ENCODE peak calls at places on chromosomes 6 and 20, in four cellular contexts. R is IMR-90, M is AG04450, F is BE2C. V is an unnamed sample.
A peak's percentile ranks its signal among the peaks of the same experiment; 100 is the strongest.

GRCh38 chr6:624979-625378 is 31.9 kb downstream of the HUS1B start:
- DNase-seq in R (peak; percentile 51), M (peak; percentile 15), F (no peak), V (peak; percentile 40)

GRCh38 chr6:34146801-34147592 is 1.1 kb upstream of the GRM4 start:
- DNase-seq in R (peak; percentile 7), M (no peak), F (no peak), V (peak; percentile 18)

GRCh38 chr6:170186006-170186908 is 104.6 kb downstream of the DLL1 start:
- DNase-seq in R (no peak), M (no peak), F (no peak), V (no peak)

GRCh38 chr6:166046232-166046631 is 121.4 kb downstream of the TBXT start:
- DNase-seq in R (peak; percentile 96), M (peak; percentile 95), F (no peak), V (peak; percentile 96)

GRCh38 chr20:43220612-43221011 is 30.9 kb upstream of the PTPRT start:
- DNase-seq in R (peak; percentile 3), M (no peak), F (no peak), V (no peak)

GRCh38 chr6:164010446-164011071 is 596.0 kb downstream of the QKI start:
- DNase-seq in R (no peak), M (no peak), F (no peak), V (no peak)

GRCh38 chr6:139027620-139028182 is 844 bp upstream of the ABRACL start:
- DNase-seq in R (peak; percentile 63), M (no peak), F (no peak), V (no peak)

GRCh38 chr6:140915001-140915950 is 1217.4 kb upstream of the GJE1 start:
- DNase-seq in R (no peak), M (no peak), F (no peak), V (no peak)

GRCh38 chr6:106476326-106477105 is 116.0 kb downstream of the CRYBG1 start:
- DNase-seq in R (peak; percentile 42), M (no peak), F (no peak), V (peak; percentile 45)

GRCh38 chr20:63071541-63072181 is 64.9 kb upstream of the BHLHE23 start:
- DNase-seq in R (peak; percentile 81), M (peak; percentile 15), F (peak; percentile 82), V (peak; percentile 16)

GRCh38 chr20:3276400-3277015 is 37.5 kb upstream of the SLC4A11 start:
- DNase-seq in R (peak; percentile 22), M (no peak), F (no peak), V (no peak)

GRCh38 chr6:148192310-148192709 is 150.3 kb upstream of the SASH1 start:
- DNase-seq in R (peak; percentile 89), M (peak; percentile 79), F (no peak), V (peak; percentile 86)

GRCh38 chr6:125791151-125791819 is 525 bp downstream of the NCOA7 start:
- DNase-seq in R (peak; percentile 52), M (no peak), F (peak; percentile 60), V (peak; percentile 70)

GRCh38 chr6:16533210-16533609 is 228.1 kb downstream of the ATXN1 start:
- DNase-seq in R (no peak), M (no peak), F (no peak), V (no peak)

GRCh38 chr20:14672066-14672465 is 334.7 kb upstream of the FLRT3 start:
- DNase-seq in R (no peak), M (no peak), F (no peak), V (no peak)

GRCh38 chr20:24340933-24341332 is 128.5 kb upstream of the SYNDIG1 start:
- DNase-seq in R (no peak), M (no peak), F (no peak), V (no peak)

GRCh38 chr6:104711371-104711770 is 148.3 kb downstream of the HACE1 start:
- DNase-seq in R (peak; percentile 51), M (no peak), F (no peak), V (peak; percentile 46)

GRCh38 chr6:89500486-89501020 is 67.6 kb downstream of the ANKRD6 start:
- DNase-seq in R (no peak), M (no peak), F (no peak), V (no peak)

GRCh38 chr20:46311719-46312074 is 3.4 kb upstream of the CDH22 start:
- DNase-seq in R (no peak), M (no peak), F (no peak), V (no peak)

GRCh38 chr6:96468681-96469224 is 52.9 kb upstream of the UFL1 start:
- DNase-seq in R (no peak), M (no peak), F (no peak), V (peak; percentile 11)

GRCh38 chr20:36950432-36951197 is 893 bp downstream of the SAMHD1 start:
- DNase-seq in R (peak; percentile 22), M (no peak), F (no peak), V (no peak)

GRCh38 chr6:41594326-41594725 is 43.9 kb upstream of the MDFI start:
- DNase-seq in R (no peak), M (no peak), F (no peak), V (no peak)

GRCh38 chr20:63843222-63843621 is 12.2 kb upstream of the ZBTB46 start:
- DNase-seq in R (no peak), M (no peak), F (no peak), V (no peak)

GRCh38 chr6:89471287-89471867 is 38.4 kb downstream of the ANKRD6 start:
- DNase-seq in R (no peak), M (no peak), F (no peak), V (no peak)

GRCh38 chr6:95387845-95388244 is 189.5 kb upstream of the MANEA start:
- DNase-seq in R (no peak), M (no peak), F (no peak), V (no peak)

GRCh38 chr6:55082021-55082420 is 92.3 kb upstream of the HCRTR2 start:
- DNase-seq in R (no peak), M (no peak), F (no peak), V (peak; percentile 1)

GRCh38 chr6:101761124-101761601 is 367.7 kb downstream of the GRIK2 start:
- DNase-seq in R (peak; percentile 79), M (peak; percentile 15), F (no peak), V (no peak)

GRCh38 chr6:108666656-108667260 is 106.0 kb downstream of the FOXO3 start:
- DNase-seq in R (no peak), M (no peak), F (no peak), V (no peak)

GRCh38 chr6:21341910-21342309 is 251.6 kb upstream of the SOX4 start:
- DNase-seq in R (no peak), M (no peak), F (no peak), V (no peak)
- TF ChIP-seq CTCF in R (no peak), M (no peak), F (no peak), V (no peak)

GRCh38 chr6:159852877-159853276 is 37.9 kb upstream of the MAS1 start:
- DNase-seq in R (no peak), M (no peak), F (no peak), V (no peak)
- TF ChIP-seq CTCF in R (peak; percentile 17), M (peak; percentile 15), F (peak; percentile 42), V (no peak)

DNA sequence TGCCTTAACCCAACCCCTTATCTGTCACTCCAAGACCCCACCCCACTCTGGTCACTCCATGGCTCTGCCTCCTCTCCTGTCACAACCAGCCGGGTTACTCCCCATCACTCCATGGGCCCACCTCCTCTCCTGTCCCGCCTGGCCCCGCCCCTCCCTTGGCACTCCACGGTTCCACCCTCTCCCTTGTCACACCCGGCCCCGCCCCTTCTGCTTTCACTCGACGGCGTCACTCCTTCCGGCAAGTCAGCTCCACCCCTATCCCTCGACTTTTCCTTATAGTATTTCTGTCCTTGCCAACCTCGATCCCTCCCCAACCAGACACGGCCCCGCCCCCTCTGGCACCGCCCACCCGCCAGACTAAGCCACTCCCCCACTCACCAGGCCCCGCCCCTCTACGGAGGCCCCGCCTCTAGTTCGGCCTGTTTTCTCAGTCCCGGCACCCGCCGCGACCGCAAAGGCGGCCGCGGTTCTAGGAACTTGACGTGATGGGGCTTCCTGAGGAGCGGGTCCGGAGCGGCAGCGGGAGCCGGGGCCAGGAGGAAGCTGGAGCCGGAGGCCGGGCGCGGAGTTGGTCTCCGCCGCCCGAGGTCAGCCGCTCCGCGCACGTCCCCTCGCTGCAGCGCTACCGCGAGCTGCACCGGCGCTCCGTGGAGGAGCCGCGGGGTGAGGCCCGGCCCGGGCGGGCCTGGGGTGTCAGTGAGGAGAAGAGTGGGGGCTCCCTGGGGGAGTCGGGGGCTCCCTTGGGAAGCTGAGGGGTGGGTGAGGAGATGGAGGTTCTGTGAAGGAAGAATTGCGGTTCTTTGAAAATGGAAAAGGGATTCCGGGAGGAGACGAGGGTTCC is at the start of gene ACSS2:
- DNase-seq in R (peak; percentile 97), M (peak; percentile 95), F (peak; percentile 100), V (peak; percentile 99)
- TF ChIP-seq CTCF in R (no peak), M (no peak), F (no peak), V (no peak)

DNA sequence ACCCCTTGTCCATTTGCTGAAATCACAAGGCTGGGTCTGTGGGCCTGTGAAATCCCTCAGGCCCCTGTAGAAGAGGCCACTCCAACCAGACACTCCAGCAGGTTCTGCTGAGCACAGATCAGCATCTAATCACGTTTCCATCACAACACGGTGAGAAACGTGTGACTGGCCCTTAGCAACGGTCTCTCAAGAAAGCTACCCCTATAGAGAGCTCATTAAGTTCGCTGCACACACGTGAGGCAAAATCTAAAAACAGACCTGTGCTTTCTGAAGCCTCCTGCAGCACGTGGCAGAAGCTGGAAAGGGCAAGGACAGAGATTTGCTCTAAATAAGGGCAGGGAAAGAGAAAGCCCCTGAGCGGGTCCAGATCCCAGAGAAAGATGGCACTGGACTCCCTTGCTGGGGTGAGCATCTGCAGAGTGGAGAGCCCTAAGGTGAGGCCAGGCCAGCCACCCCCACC is 56.6 kb downstream of the GPR6 start:
- DNase-seq in R (no peak), M (no peak), F (no peak), V (no peak)
- TF ChIP-seq CTCF in R (no peak), M (no peak), F (no peak), V (no peak)

GRCh38 chr6:66421570-66421969 is 714.5 kb upstream of the EYS start:
- DNase-seq in R (no peak), M (no peak), F (peak; percentile 8), V (peak; percentile 12)
- TF ChIP-seq CTCF in R (no peak), M (peak; percentile 25), F (peak; percentile 43), V (peak; percentile 48)

GRCh38 chr6:31474871-31475286 is 23.1 kb upstream of the MICB start:
- DNase-seq in R (no peak), M (no peak), F (peak; percentile 47), V (no peak)
- TF ChIP-seq CTCF in R (peak; percentile 14), M (peak; percentile 28), F (peak; percentile 48), V (peak; percentile 38)

GRCh38 chr20:48689388-48689787 is 138.4 kb downstream of the PREX1 start:
- DNase-seq in R (no peak), M (no peak), F (no peak), V (no peak)
- TF ChIP-seq CTCF in R (no peak), M (no peak), F (no peak), V (no peak)

DNA sequence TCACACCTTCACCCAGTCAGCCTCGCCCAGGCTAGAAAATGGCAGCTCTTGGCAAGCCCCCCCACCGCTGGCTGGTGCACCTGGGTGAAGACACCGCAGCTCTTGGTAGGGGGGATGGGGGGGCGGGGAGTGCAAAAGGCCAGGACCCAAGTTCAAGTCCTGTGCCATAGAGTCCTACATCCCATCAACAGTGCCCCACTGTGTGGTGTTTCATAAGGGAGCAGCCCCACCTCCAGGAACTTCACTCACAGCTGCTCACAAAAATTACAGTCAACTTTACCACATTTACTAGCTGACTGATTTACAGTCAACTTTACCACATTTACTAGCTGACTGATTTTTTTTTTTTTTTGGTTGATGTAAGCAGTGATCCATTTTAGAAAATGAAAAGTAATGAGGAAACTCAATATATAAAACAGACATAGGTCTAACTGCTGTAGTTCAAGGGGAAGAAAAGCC is 209.0 kb upstream of the SNX9 start:
- DNase-seq in R (peak; percentile 41), M (no peak), F (no peak), V (peak; percentile 6)
- TF ChIP-seq CTCF in R (peak; percentile 20), M (no peak), F (no peak), V (no peak)

V was measured in astrocyte of the spinal cord.